ENCODE peak calls at places on chromosomes 6 and 20, in seven cellular contexts. O is IMR-90, Q is H1, L is mesenchymal stem cell, W is mesendoderm, G is trophoblast cell, B is neuronal stem cell. C is an unnamed sample.

GRCh38 chr20:3223937-3224680 is 14.8 kb downstream of the ITPA start:
- DNase-seq in L (no peak), G (no peak), Q (no peak), O (no peak), W (no peak), B (no peak), C (no peak)

GRCh38 chr6:149277621-149278020 is 39.9 kb upstream of the TAB2 start:
- DNase-seq in B (no peak), W (no peak), L (no peak), O (no peak), G (no peak), Q (no peak), C (no peak)

GRCh38 chr6:158754738-158755137 is 64.4 kb downstream of the EZR start:
- DNase-seq in G (no peak), O (no peak), Q (no peak), L (no peak), W (no peak), B (no peak), C (no peak)

GRCh38 chr20:63955281-63955845 is 853 bp downstream of the UCKL1 start:
- DNase-seq in G (peak; percentile 41), Q (no peak), L (peak; percentile 57), B (no peak), O (no peak), W (peak; percentile 40), C (no peak)

GRCh38 chr20:63179876-63180275 is 36.1 kb downstream of the YTHDF1 start:
- DNase-seq in G (no peak), Q (no peak), L (no peak), O (no peak), W (no peak), B (no peak), C (no peak)

GRCh38 chr6:10412165-10412947 is 2.5 kb downstream of the TFAP2A start:
- DNase-seq in G (peak; percentile 79), L (peak; percentile 80), O (peak; percentile 75), W (peak; percentile 93), B (no peak), Q (no peak), C (peak; percentile 86)

GRCh38 chr6:104579464-104579863 is 280.3 kb downstream of the HACE1 start:
- DNase-seq in B (no peak), Q (no peak), L (no peak), O (no peak), W (peak; percentile 70), G (peak; percentile 59), C (no peak)

GRCh38 chr6:31530659-31531058 is 1.9 kb downstream of the MCCD1 start:
- DNase-seq in O (no peak), Q (no peak), B (no peak), W (no peak), G (no peak), L (no peak), C (no peak)

GRCh38 chr6:37903671-37904355 is 84.3 kb downstream of the ZFAND3 start:
- DNase-seq in Q (no peak), L (no peak), W (no peak), B (no peak), O (no peak), G (no peak), C (no peak)

GRCh38 chr20:10219452-10219791 is 792 bp downstream of the SNAP25 start:
- DNase-seq in Q (no peak), G (peak; percentile 72), O (peak; percentile 53), W (peak; percentile 73), B (peak; percentile 80), L (peak; percentile 81), C (peak; percentile 78)

GRCh38 chr6:30160391-30160790 is 620 bp downstream of the TRIM10 start:
- DNase-seq in B (no peak), G (no peak), L (no peak), Q (no peak), W (no peak), O (no peak), C (no peak)

GRCh38 chr6:75449625-75450206 is 43.9 kb downstream of the FILIP1 start:
- DNase-seq in B (no peak), Q (no peak), L (peak; percentile 29), W (no peak), O (peak; percentile 79), G (peak; percentile 79), C (no peak)

GRCh38 chr20:1920252-1920651 is 25.0 kb downstream of the SIRPA start:
- DNase-seq in L (no peak), W (no peak), O (no peak), B (no peak), G (no peak), Q (no peak), C (no peak)

GRCh38 chr6:1821188-1822183 is 211.8 kb downstream of the FOXC1 start:
- DNase-seq in O (peak; percentile 31), B (no peak), G (peak; percentile 4), L (no peak), W (no peak), Q (no peak), C (no peak)

GRCh38 chr20:19995220-19995863 is 21.8 kb upstream of the NAA20 start:
- DNase-seq in B (no peak), O (peak; percentile 64), G (peak; percentile 73), L (peak; percentile 61), Q (no peak), W (peak; percentile 32), C (no peak)

GRCh38 chr6:148440021-148440420 is 97.4 kb downstream of the SASH1 start:
- DNase-seq in W (no peak), L (no peak), O (no peak), G (no peak), Q (no peak), B (no peak), C (no peak)

GRCh38 chr20:58714340-58714922 is 21.8 kb downstream of the NPEPL1 start:
- DNase-seq in O (no peak), W (no peak), Q (no peak), B (no peak), G (no peak), L (no peak), C (peak; percentile 21)

GRCh38 chr6:145736854-145737181 is 1.5 kb upstream of the EPM2A start:
- DNase-seq in O (peak; percentile 69), Q (no peak), W (no peak), L (peak; percentile 83), B (no peak), G (no peak), C (no peak)

DNA sequence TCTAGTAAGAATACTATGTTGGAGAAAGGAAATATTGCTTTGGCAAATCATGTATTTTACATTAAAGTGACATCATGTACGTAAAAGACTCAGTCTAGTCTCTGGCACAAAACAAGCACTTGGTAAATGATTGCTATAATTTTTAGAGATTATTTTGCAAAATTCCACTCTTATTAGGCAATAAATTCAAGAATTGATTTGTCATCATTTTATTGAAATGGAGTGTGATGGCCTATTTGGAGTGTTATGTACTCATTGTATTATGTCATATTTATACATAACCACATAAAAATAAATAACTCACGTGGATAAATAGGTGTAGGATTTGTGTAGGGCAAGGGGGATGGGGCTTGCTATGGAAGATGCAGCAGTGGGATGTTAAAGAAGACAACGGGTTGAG is 70.0 kb upstream of the FYN start:
- DNase-seq in G (no peak), Q (no peak), W (no peak), L (no peak), B (no peak), O (no peak), C (no peak)
- H3K79me1 ChIP-seq in G (no peaks in the 10 kb centered on the region), Q (no peaks in the 10 kb centered on the region), W (no peaks in the 10 kb centered on the region), L (no peaks in the 10 kb centered on the region), B (no peaks in the 10 kb centered on the region), O (no peaks in the 10 kb centered on the region), C (no peaks in the 10 kb centered on the region)

DNA sequence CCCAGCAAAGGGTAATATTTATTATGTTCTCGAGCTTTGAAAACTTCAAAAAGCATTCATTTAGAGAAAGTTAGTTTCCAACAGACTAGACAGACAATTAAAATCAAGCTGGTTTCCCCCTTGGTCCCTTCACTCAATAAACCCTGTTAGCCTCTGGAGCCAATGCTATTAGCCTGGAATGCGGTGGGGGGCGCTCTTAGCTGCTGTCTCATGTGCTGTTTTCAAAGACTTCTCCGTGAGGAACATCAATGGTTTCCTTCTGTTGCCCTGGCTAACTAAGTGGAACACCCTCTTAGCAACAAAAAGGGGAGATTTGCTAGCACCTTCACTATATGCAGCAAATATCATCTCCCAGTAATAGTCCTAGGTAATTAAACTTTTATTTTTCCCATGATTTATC is 86.4 kb downstream of the LY86 start:
- DNase-seq in W (peak; percentile 66), Q (no peak), O (no peak), L (no peak), B (no peak), G (no peak), C (peak; percentile 68)
- H4K8ac ChIP-seq in W (no peak overlapping the region), Q (no peak overlapping the region), O (no peak overlapping the region), L (no peak overlapping the region), B (no peak overlapping the region), G (no peak overlapping the region), C (no peak overlapping the region)

GRCh38 chr20:32464401-32465091 is 106.4 kb downstream of the ASXL1 start:
- DNase-seq in B (no peak), O (no peak), W (no peak), Q (no peak), L (no peak), G (no peak), C (no peak)
- H3K79me1 ChIP-seq in B (peaks cover 22% of the 10 kb centered on the region), O (peaks cover 10% of the 10 kb centered on the region), W (peaks cover 1% of the 10 kb centered on the region), Q (peaks cover 12% of the 10 kb centered on the region), L (peaks cover 13% of the 10 kb centered on the region), G (no peaks in the 10 kb centered on the region), C (no peaks in the 10 kb centered on the region)

GRCh38 chr6:4010035-4010434 is 68.9 kb downstream of the FAM217A start:
- DNase-seq in Q (no peak), G (no peak), O (no peak), W (no peak), L (no peak), B (no peak), C (no peak)

GRCh38 chr6:4010682-4011081 is 68.3 kb downstream of the FAM217A start:
- DNase-seq in O (no peak), G (no peak), W (no peak), Q (no peak), L (no peak), B (no peak), C (no peak)

GRCh38 chr6:4012826-4013225 is 66.1 kb downstream of the FAM217A start:
- DNase-seq in Q (no peak), W (no peak), O (no peak), B (no peak), G (no peak), L (no peak), C (no peak)

GRCh38 chr6:4008324-4009047 is 70.5 kb downstream of the FAM217A start:
- DNase-seq in O (peak; percentile 92), G (peak; percentile 91), Q (no peak), L (peak; percentile 91), W (peak; percentile 48), B (no peak), C (no peak)

GRCh38 chr6:4009486-4009885 is 69.5 kb downstream of the FAM217A start:
- DNase-seq in G (no peak), Q (no peak), L (no peak), W (no peak), O (no peak), B (no peak), C (no peak)
- H4K8ac ChIP-seq in G (no peak overlapping the region), Q (no peak overlapping the region), L (no peak overlapping the region), W (no peak overlapping the region), O (no peak overlapping the region), B (no peak overlapping the region), C (no peak overlapping the region)

GRCh38 chr6:107423474-107423873 is 35.9 kb downstream of the PDSS2 start:
- DNase-seq in O (no peak), G (no peak), L (no peak), Q (no peak), B (no peak), W (no peak), C (no peak)
- H3K79me1 ChIP-seq in O (peaks cover 6% of the 10 kb centered on the region), G (no peaks in the 10 kb centered on the region), L (peaks cover 13% of the 10 kb centered on the region), Q (no peaks in the 10 kb centered on the region), B (no peaks in the 10 kb centered on the region), W (no peaks in the 10 kb centered on the region), C (no peaks in the 10 kb centered on the region)

C was measured in H9.